ENCODE peak calls at places on chromosome 14, in five cellular contexts. I is neuronal stem cell, S is mesendoderm, W is H1, A is H9. J is an unnamed sample.

GRCh38 chr14:105128059-105128458 is 40.5 kb downstream of the JAG2 start:
- DNase-seq in I (no peak), W (no peak), S (peak), A (no peak), J (no peak)

GRCh38 chr14:37060496-37061260 is 111.7 kb downstream of the SLC25A21 start:
- DNase-seq in W (no peak), A (peak), I (no peak), S (no peak), J (no peak)

GRCh38 chr14:101591582-101591981 is 30.3 kb downstream of the DIO3 start:
- DNase-seq in W (no peak), I (no peak), S (no peak), A (no peak), J (no peak)

GRCh38 chr14:75854247-75854799 is 127.5 kb downstream of the TGFB3 start:
- DNase-seq in A (no peak), W (no peak), I (no peak), S (no peak), J (no peak)

GRCh38 chr14:60867503-60868172 is 113.2 kb downstream of the TRMT5 start:
- DNase-seq in I (no peak), S (no peak), A (no peak), W (no peak), J (peak)

GRCh38 chr14:79483472-79483871 is 727.8 kb downstream of the DIO2 start:
- DNase-seq in I (no peak), W (no peak), S (no peak), A (no peak), J (peak)

GRCh38 chr14:31770271-31770670 is 209.1 kb downstream of the NUBPL start:
- DNase-seq in S (no peak), A (no peak), W (no peak), I (no peak), J (no peak)

GRCh38 chr14:84298738-84299137 is 1231.2 kb upstream of the FLRT2 start:
- DNase-seq in I (no peak), S (peak), W (no peak), A (no peak), J (no peak)

GRCh38 chr14:104879983-104880565 is 15.0 kb downstream of the CEP170B start:
- DNase-seq in S (no peak), I (no peak), W (no peak), A (no peak), J (no peak)

GRCh38 chr14:57617510-57617909 is 123.9 kb upstream of the CCDC198 start:
- DNase-seq in S (peak), W (no peak), I (peak), A (peak), J (no peak)

GRCh38 chr14:21846227-21846885 is 172.7 kb upstream of the OR4E1 start:
- DNase-seq in I (peak), A (peak), S (peak), W (peak), J (peak)

GRCh38 chr14:75877884-75878283 is 103.9 kb downstream of the TGFB3 start:
- DNase-seq in A (no peak), I (no peak), W (no peak), S (no peak), J (no peak)

GRCh38 chr14:91310620-91311283 is 66.2 kb upstream of the GPR68 start:
- DNase-seq in A (no peak), S (no peak), I (no peak), W (no peak), J (no peak)

GRCh38 chr14:90396342-90397339 is at the start of gene CALM1:
- DNase-seq in S (peak), I (peak), A (peak), W (peak), J (peak)

GRCh38 chr14:90620540-90621204 is 195.6 kb downstream of the TTC7B start:
- DNase-seq in A (no peak), W (no peak), I (no peak), S (no peak), J (no peak)

GRCh38 chr14:95683793-95684192 is 2.4 kb upstream of the TCL1B start:
- DNase-seq in S (peak), W (peak), I (no peak), A (peak), J (no peak)

GRCh38 chr14:87944987-87945604 is 47.9 kb downstream of the GALC start:
- DNase-seq in A (no peak), W (no peak), S (peak), I (peak), J (peak)

GRCh38 chr14:61480704-61481285 is 159.4 kb downstream of the PRKCH start:
- DNase-seq in A (no peak), S (no peak), I (no peak), W (no peak), J (no peak)

GRCh38 chr14:106277503-106277902 is 751.1 kb downstream of the TMEM121 start:
- DNase-seq in I (no peak), S (no peak), W (no peak), A (no peak), J (no peak)

GRCh38 chr14:92709340-92710000 is 39.0 kb downstream of the LGMN start:
- DNase-seq in A (no peak), S (no peak), I (no peak), W (no peak), J (no peak)

GRCh38 chr14:93115920-93116675 is at the start of gene ITPK1:
- DNase-seq in I (peak), A (peak), S (peak), W (peak), J (peak)

GRCh38 chr14:80663541-80663940 is 278.0 kb downstream of the CEP128 start:
- DNase-seq in I (no peak), W (no peak), S (no peak), A (no peak), J (no peak)

GRCh38 chr14:104633276-104633861 is 28.8 kb upstream of the TMEM179 start:
- DNase-seq in W (no peak), A (no peak), I (no peak), S (no peak), J (no peak)

GRCh38 chr14:53855127-53855526 is 101.5 kb downstream of the BMP4 start:
- DNase-seq in W (no peak), I (no peak), A (no peak), S (no peak), J (no peak)

GRCh38 chr14:61545716-61546455 is 149.4 kb upstream of the HIF1A start:
- DNase-seq in W (no peak), I (no peak), S (no peak), A (no peak), J (no peak)

GRCh38 chr14:90578283-90578985 is 181.6 kb downstream of the CALM1 start:
- DNase-seq in W (no peak), I (no peak), A (no peak), S (no peak), J (no peak)

GRCh38 chr14:76349993-76350392 is 25.9 kb upstream of the ESRRB start:
- DNase-seq in A (no peak), I (no peak), S (no peak), W (no peak), J (no peak)

GRCh38 chr14:24259282-24260025 is 3.5 kb downstream of the TGM1 start:
- DNase-seq in A (no peak), W (no peak), S (peak), I (no peak), J (no peak)

GRCh38 chr14:39107624-39108023 is 4.6 kb upstream of the SEC23A start:
- DNase-seq in S (peak), I (no peak), A (no peak), W (no peak), J (peak)

GRCh38 chr14:89366580-89367448 is 50.2 kb downstream of the FOXN3 start:
- DNase-seq in W (peak), S (no peak), I (no peak), A (no peak), J (no peak)

GRCh38 chr14:22418631-22419030 is 170.4 kb downstream of the DAD1 start:
- DNase-seq in A (no peak), S (peak), I (no peak), W (no peak), J (no peak)

GRCh38 chr14:62988967-62989366 is 56.3 kb downstream of the KCNH5 start:
- DNase-seq in W (no peak), I (no peak), S (no peak), A (no peak), J (peak)

GRCh38 chr14:41766772-41767171 is 160.1 kb downstream of the LRFN5 start:
- DNase-seq in I (no peak), A (no peak), S (no peak), W (no peak), J (no peak)

GRCh38 chr14:87306770-87307169 is 686.2 kb downstream of the GALC start:
- DNase-seq in S (no peak), A (no peak), I (no peak), W (no peak), J (no peak)

GRCh38 chr14:54659365-54659764 is 92.4 kb downstream of the SAMD4A start:
- DNase-seq in A (no peak), I (no peak), W (no peak), S (no peak), J (no peak)

GRCh38 chr14:20789230-20789813 is 8.3 kb downstream of the RNASE6 start:
- DNase-seq in I (no peak), S (no peak), A (no peak), W (no peak), J (no peak)

GRCh38 chr14:103801459-103801858 is 45.9 kb downstream of the PPP1R13B start:
- DNase-seq in W (no peak), S (peak), I (no peak), A (no peak), J (peak)

GRCh38 chr14:90403065-90403464 is 6.2 kb downstream of the CALM1 start:
- DNase-seq in W (no peak), I (no peak), S (no peak), A (no peak), J (no peak)

GRCh38 chr14:101318271-101318670 is 243.0 kb upstream of the DIO3 start:
- DNase-seq in I (no peak), A (no peak), S (peak), W (peak), J (no peak)

GRCh38 chr14:74618078-74618952 is 6.3 kb upstream of the LTBP2 start:
- DNase-seq in S (peak), W (no peak), I (no peak), A (no peak), J (peak)

GRCh38 chr14:74615735-74616134 is 3.7 kb upstream of the LTBP2 start:
- DNase-seq in I (no peak), S (no peak), A (no peak), W (no peak), J (no peak)

GRCh38 chr14:74616996-74617700 is 5.1 kb upstream of the LTBP2 start:
- DNase-seq in W (no peak), I (no peak), A (no peak), S (peak), J (no peak)

GRCh38 chr14:74614508-74615495 is 2.8 kb upstream of the LTBP2 start:
- DNase-seq in A (no peak), S (no peak), W (no peak), I (no peak), J (no peak)

GRCh38 chr14:74616507-74616906 is 4.5 kb upstream of the LTBP2 start:
- DNase-seq in S (peak), W (no peak), A (no peak), I (no peak), J (peak)
- H3K4ac ChIP-seq in S (no peak), W (no peak), A (no peak), I (no peak), J (peak)

DNA sequence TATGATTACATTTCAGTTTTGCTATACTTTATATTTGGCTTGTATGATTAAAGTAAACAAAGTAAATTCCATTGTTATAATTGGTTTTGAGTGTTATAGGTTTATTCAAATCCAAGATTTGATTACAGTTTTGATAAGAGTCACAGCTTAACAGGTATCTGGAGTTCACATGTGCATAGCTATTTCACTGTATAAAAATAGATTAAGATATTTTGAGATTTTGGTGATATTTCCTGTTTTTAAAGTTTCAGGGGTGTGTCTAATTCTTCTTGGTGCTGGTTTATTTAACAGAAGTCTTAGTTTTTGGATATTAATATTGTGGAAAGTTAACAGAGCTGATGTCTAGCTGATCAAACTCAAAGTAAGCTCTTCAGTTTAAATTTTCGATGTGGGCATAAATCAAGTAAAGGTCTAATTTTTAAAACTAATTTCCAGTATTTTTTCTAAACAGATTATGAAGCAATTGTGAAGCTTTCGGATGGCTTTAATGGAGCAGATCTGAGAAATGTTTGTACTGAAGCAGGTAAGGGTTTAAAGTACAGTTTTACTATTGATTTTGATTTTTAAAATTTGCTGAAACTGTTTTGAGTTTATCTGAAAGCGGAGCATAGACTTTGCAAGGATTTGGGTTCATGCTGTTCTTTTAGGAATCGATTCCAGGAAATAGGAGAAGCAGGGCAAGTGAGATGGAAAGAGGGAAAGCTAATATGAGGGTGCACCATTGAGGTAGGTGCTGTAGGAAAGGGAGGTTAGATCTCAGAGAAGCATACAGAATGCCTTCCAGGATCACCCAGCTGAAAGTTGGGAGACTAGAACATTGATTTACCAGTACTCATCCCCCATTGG is 6.2 kb upstream of the STYX start:
- DNase-seq in A (no peak), W (no peak), S (no peak), I (no peak), J (no peak)
- H3K23ac ChIP-seq in A (no peak), W (no peak), S (no peak), I (no peak), J (no peak)

GRCh38 chr14:102683399-102684275 is 91.2 kb downstream of the RCOR1 start:
- DNase-seq in A (peak), I (no peak), W (no peak), S (no peak), J (no peak)
- H3K4ac ChIP-seq in A (no peak), I (no peak), W (no peak), S (no peak), J (no peak)

DNA sequence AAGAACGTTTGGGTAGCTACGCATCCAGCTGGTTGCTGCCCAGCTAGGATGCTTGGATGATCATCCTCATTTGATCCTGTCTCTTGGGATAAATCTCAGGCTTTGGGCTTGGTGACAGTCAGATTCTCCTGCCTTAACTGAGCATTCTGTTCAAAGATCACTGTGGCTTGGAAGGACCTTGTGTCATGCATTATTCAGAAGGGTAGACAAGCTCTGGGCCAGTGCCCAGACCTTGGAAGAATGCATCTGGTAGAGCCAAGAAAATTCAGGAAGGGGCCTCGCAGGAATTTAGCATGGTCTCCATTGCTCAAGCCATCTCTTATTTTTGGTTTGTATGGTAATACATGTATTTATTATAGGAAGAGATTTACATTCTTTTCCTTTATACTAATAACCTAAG is 188.5 kb downstream of the NRXN3 start:
- DNase-seq in I (no peak), A (no peak), W (no peak), S (no peak), J (no peak)
- H3K23ac ChIP-seq in I (no peak), A (no peak), W (no peak), S (no peak), J (no peak)

DNA sequence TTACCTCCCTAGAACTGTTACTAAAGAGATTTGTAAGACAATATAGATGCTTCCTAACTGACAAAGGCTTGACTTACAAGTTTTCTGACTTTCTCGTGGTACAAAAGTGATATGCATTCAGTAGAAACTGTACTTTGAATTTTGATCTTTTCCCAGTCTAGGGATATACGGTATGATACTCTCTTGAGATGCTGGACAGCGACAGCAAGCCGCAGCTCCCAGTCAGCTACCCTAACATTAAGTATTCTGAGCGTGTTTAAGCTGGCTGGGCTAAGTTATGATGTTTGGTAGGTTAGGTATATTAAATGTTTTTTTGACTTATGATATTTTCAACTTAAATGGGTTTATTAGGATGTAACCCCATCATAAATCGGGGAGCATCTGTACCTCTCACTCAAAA is 55.2 kb upstream of the CDKL1 start:
- DNase-seq in W (no peak), I (no peak), S (no peak), A (no peak), J (no peak)
- H3K4ac ChIP-seq in W (no peak), I (no peak), S (no peak), A (no peak), J (no peak)

GRCh38 chr14:69398053-69398817 is at the start of the genes ERH and SLC39A9:
- DNase-seq in I (peak), S (peak), W (peak), A (peak), J (peak)
- H3K23ac ChIP-seq in I (peak), S (peak), W (no peak), A (no peak), J (peak)